ENCODE peak calls at places on chromosomes 5 and 9, in eight cellular contexts. One of them, this sample, is unnamed.

GRCh38 chr5:143142596-143143435 is 260.7 kb downstream of the NR3C1 start:
- DNase-seq in fibroblast of lung: no peak
- DNase-seq in heart left ventricle: peak
- DNase-seq in naive thymus-derived CD4-positive, alpha-beta T cell: no peak
- DNase-seq in caudate nucleus: peak
- DNase-seq in aorta: peak
- DNase-seq in adrenal gland: no peak
- DNase-seq in PC-9: no peak
- DNase-seq in this sample: no peak

GRCh38 chr5:151684690-151685361 is 1.9 kb downstream of the SPARC start:
- DNase-seq in caudate nucleus: peak
- DNase-seq in aorta: no peak
- DNase-seq in PC-9: peak
- DNase-seq in naive thymus-derived CD4-positive, alpha-beta T cell: no peak
- DNase-seq in heart left ventricle: peak
- DNase-seq in fibroblast of lung: peak
- DNase-seq in adrenal gland: peak
- DNase-seq in this sample: no peak

GRCh38 chr5:177194278-177194677 is 60.7 kb downstream of the NSD1 start:
- DNase-seq in adrenal gland: peak
- DNase-seq in fibroblast of lung: peak
- DNase-seq in PC-9: peak
- DNase-seq in heart left ventricle: no peak
- DNase-seq in naive thymus-derived CD4-positive, alpha-beta T cell: no peak
- DNase-seq in caudate nucleus: peak
- DNase-seq in aorta: no peak
- DNase-seq in this sample: peak

GRCh38 chr9:78714591-78714990 is 417.7 kb downstream of the PSAT1 start:
- DNase-seq in PC-9: no peak
- DNase-seq in adrenal gland: no peak
- DNase-seq in naive thymus-derived CD4-positive, alpha-beta T cell: no peak
- DNase-seq in caudate nucleus: no peak
- DNase-seq in fibroblast of lung: no peak
- DNase-seq in heart left ventricle: no peak
- DNase-seq in aorta: no peak
- DNase-seq in this sample: no peak

GRCh38 chr5:64800926-64801325 is 32.2 kb downstream of the CWC27 start:
- DNase-seq in fibroblast of lung: no peak
- DNase-seq in caudate nucleus: no peak
- DNase-seq in heart left ventricle: no peak
- DNase-seq in adrenal gland: no peak
- DNase-seq in aorta: no peak
- DNase-seq in naive thymus-derived CD4-positive, alpha-beta T cell: no peak
- DNase-seq in PC-9: no peak
- DNase-seq in this sample: no peak

GRCh38 chr9:76773051-76773450 is 8.8 kb downstream of the PCA3 start:
- DNase-seq in caudate nucleus: no peak
- DNase-seq in adrenal gland: no peak
- DNase-seq in PC-9: no peak
- DNase-seq in fibroblast of lung: peak
- DNase-seq in heart left ventricle: no peak
- DNase-seq in naive thymus-derived CD4-positive, alpha-beta T cell: no peak
- DNase-seq in aorta: no peak
- DNase-seq in this sample: no peak

GRCh38 chr9:114799441-114799840 is 6.4 kb downstream of the TNFSF15 start:
- DNase-seq in PC-9: peak
- DNase-seq in adrenal gland: no peak
- DNase-seq in fibroblast of lung: no peak
- DNase-seq in caudate nucleus: no peak
- DNase-seq in heart left ventricle: no peak
- DNase-seq in aorta: no peak
- DNase-seq in naive thymus-derived CD4-positive, alpha-beta T cell: no peak
- DNase-seq in this sample: peak

GRCh38 chr9:7979591-7979990 is 180.0 kb upstream of the DMAC1 start:
- DNase-seq in caudate nucleus: no peak
- DNase-seq in naive thymus-derived CD4-positive, alpha-beta T cell: no peak
- DNase-seq in fibroblast of lung: no peak
- DNase-seq in adrenal gland: no peak
- DNase-seq in PC-9: no peak
- DNase-seq in aorta: no peak
- DNase-seq in heart left ventricle: no peak
- DNase-seq in this sample: no peak

GRCh38 chr5:142697356-142697807 is 11.5 kb upstream of the FGF1 start:
- DNase-seq in naive thymus-derived CD4-positive, alpha-beta T cell: no peak
- DNase-seq in fibroblast of lung: peak
- DNase-seq in caudate nucleus: peak
- DNase-seq in heart left ventricle: peak
- DNase-seq in PC-9: no peak
- DNase-seq in aorta: peak
- DNase-seq in adrenal gland: no peak
- DNase-seq in this sample: no peak

GRCh38 chr5:151620463-151620844 is 29.3 kb upstream of the FAT2 start:
- DNase-seq in naive thymus-derived CD4-positive, alpha-beta T cell: no peak
- DNase-seq in caudate nucleus: no peak
- DNase-seq in aorta: no peak
- DNase-seq in PC-9: no peak
- DNase-seq in heart left ventricle: no peak
- DNase-seq in fibroblast of lung: no peak
- DNase-seq in adrenal gland: no peak
- DNase-seq in this sample: no peak

GRCh38 chr5:113204525-113205161 is 228.0 kb downstream of the DCP2 start:
- DNase-seq in caudate nucleus: peak
- DNase-seq in aorta: no peak
- DNase-seq in PC-9: peak
- DNase-seq in fibroblast of lung: peak
- DNase-seq in heart left ventricle: peak
- DNase-seq in adrenal gland: peak
- DNase-seq in naive thymus-derived CD4-positive, alpha-beta T cell: no peak
- DNase-seq in this sample: no peak
- H3K27ac ChIP-seq in caudate nucleus: no peak
- H3K27ac ChIP-seq in aorta: no peak
- H3K27ac ChIP-seq in PC-9: peak
- H3K27ac ChIP-seq in fibroblast of lung: no peak
- H3K27ac ChIP-seq in heart left ventricle: no peak
- H3K27ac ChIP-seq in adrenal gland: no peak
- H3K27ac ChIP-seq in naive thymus-derived CD4-positive, alpha-beta T cell: no peak
- H3K27ac ChIP-seq in this sample: no peak

DNA sequence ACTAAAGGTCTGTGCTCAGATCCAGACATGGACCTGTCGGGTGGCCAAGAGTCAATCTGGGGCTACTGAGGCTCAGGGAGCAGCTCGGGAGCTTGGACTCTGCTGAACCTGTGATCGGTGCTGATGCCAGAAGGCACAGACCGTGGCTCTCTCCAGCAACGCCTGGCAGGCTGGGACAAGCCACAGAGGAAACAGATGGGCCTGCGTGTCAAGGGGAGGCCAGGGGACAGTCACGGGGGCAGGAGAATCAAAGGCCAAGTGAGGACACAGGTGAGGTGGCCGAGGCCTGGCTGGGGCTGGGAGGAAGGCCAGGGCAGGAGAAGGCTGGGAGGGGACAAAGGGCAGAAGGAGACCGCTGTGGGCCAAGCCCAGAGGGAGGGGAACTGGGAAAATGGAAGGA is 43.4 kb downstream of the EPB41L4B start:
- DNase-seq in naive thymus-derived CD4-positive, alpha-beta T cell: no peak
- DNase-seq in PC-9: no peak
- DNase-seq in aorta: no peak
- DNase-seq in fibroblast of lung: no peak
- DNase-seq in adrenal gland: no peak
- DNase-seq in caudate nucleus: no peak
- DNase-seq in heart left ventricle: no peak
- DNase-seq in this sample: peak
- H3K27ac ChIP-seq in naive thymus-derived CD4-positive, alpha-beta T cell: no peak
- H3K27ac ChIP-seq in PC-9: no peak
- H3K27ac ChIP-seq in aorta: no peak
- H3K27ac ChIP-seq in fibroblast of lung: no peak
- H3K27ac ChIP-seq in adrenal gland: no peak
- H3K27ac ChIP-seq in caudate nucleus: no peak
- H3K27ac ChIP-seq in heart left ventricle: no peak
- H3K27ac ChIP-seq in this sample: no peak

DNA sequence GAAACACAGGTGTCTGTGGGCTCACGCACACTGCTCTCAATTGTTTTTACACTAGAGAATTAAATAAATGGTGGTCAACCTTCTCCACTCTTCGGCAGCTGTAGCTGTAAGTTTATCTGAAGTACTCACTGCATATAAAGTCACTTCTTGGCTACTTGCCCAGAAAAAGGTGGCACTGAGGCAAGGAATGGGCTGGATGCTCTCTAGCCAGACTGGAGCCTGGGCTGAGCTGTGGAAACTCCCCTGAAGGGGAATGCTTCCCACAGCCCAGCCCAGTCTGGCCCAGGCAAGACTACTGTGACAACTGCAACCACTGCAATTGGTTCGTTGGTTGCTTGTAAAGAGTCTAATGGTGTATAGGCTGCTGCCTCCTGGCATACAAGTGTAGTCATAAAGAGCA is 4.5 kb downstream of the LEAP2 start:
- DNase-seq in fibroblast of lung: peak
- DNase-seq in aorta: no peak
- DNase-seq in caudate nucleus: no peak
- DNase-seq in adrenal gland: no peak
- DNase-seq in PC-9: no peak
- DNase-seq in naive thymus-derived CD4-positive, alpha-beta T cell: no peak
- DNase-seq in heart left ventricle: peak
- DNase-seq in this sample: peak
- H3K27ac ChIP-seq in fibroblast of lung: no peak
- H3K27ac ChIP-seq in aorta: no peak
- H3K27ac ChIP-seq in caudate nucleus: peak
- H3K27ac ChIP-seq in adrenal gland: no peak
- H3K27ac ChIP-seq in PC-9: no peak
- H3K27ac ChIP-seq in naive thymus-derived CD4-positive, alpha-beta T cell: no peak
- H3K27ac ChIP-seq in heart left ventricle: no peak
- H3K27ac ChIP-seq in this sample: no peak

DNA sequence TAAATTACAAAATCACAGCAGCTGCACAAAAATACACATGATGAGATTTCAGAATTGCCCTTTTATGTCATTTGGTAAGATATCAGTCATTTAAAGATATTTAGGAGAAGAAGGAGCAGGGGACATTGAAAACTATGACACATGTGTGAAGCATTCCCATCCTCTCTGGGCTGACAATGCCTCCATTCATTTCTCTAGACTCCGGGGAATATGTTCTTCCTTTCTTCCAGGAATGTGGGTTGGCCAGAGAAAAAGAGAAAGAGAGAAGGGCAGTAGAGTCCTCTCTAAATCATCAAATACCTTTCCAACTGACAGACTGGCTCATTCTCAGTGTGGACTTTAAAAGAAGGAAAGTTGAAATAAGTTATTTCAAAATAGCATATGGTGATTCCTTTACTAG is 205.6 kb upstream of the ADAMTSL1 start:
- DNase-seq in aorta: no peak
- DNase-seq in fibroblast of lung: peak
- DNase-seq in heart left ventricle: no peak
- DNase-seq in naive thymus-derived CD4-positive, alpha-beta T cell: no peak
- DNase-seq in adrenal gland: no peak
- DNase-seq in PC-9: no peak
- DNase-seq in caudate nucleus: no peak
- DNase-seq in this sample: no peak
- H3K27ac ChIP-seq in aorta: no peak
- H3K27ac ChIP-seq in fibroblast of lung: no peak
- H3K27ac ChIP-seq in heart left ventricle: no peak
- H3K27ac ChIP-seq in naive thymus-derived CD4-positive, alpha-beta T cell: no peak
- H3K27ac ChIP-seq in adrenal gland: no peak
- H3K27ac ChIP-seq in PC-9: peak
- H3K27ac ChIP-seq in caudate nucleus: no peak
- H3K27ac ChIP-seq in this sample: no peak

DNA sequence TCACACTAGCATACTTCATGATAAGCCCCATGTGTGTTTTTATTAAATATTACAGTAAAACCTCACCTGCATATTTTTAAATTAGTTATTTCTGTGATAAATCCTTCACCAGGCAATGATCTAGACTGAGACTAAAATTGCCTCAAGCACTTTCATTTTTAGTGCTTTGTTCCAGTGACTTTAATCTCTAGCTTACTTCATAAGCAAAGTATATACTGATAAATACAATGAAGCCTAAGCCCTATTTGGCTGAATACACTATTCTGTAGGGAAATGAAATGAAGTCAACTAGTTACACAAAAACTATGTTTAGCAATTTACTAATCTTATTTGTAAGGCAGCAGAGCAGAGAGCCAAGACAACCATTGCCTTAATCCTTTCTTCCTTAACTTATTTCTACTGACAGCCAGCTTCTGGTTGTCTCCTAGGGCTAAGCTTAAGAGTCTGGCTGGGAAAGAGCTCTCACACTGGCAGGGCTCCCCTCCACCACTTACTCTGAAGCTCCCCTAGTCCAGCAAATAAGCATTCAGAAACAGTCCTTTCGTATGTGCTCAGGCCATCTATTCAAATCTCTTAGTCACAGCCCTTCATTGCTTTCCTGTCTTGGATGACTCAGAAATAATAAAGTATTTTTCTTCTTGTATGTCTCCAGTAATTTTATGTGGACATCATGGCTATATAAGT is 31.4 kb upstream of the MTAP start:
- DNase-seq in fibroblast of lung: peak
- DNase-seq in caudate nucleus: no peak
- DNase-seq in heart left ventricle: no peak
- DNase-seq in adrenal gland: no peak
- DNase-seq in PC-9: no peak
- DNase-seq in naive thymus-derived CD4-positive, alpha-beta T cell: no peak
- DNase-seq in aorta: no peak
- DNase-seq in this sample: no peak
- H3K27ac ChIP-seq in fibroblast of lung: peak
- H3K27ac ChIP-seq in caudate nucleus: no peak
- H3K27ac ChIP-seq in heart left ventricle: no peak
- H3K27ac ChIP-seq in adrenal gland: no peak
- H3K27ac ChIP-seq in PC-9: peak
- H3K27ac ChIP-seq in naive thymus-derived CD4-positive, alpha-beta T cell: no peak
- H3K27ac ChIP-seq in aorta: no peak
- H3K27ac ChIP-seq in this sample: no peak

DNA sequence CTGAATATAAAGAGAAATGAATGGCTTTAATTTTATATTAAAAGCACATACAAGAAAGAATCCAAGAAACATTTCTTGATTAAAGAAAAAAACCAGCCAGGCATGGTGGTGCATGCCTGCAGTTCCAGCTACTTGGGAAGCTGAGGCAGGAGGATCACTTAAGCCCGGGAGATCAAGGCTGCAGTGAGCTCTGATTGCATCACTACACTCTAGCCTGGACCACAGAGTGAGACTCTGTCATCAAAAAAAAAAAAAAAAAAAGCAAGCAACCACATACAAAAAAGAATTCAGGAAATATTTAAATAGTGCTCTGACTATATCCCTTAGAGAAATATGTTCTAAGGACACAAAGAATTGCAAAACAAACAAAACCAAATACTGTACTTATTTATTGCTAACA is 2.5 kb upstream of the PLAC8L1 start:
- DNase-seq in adrenal gland: no peak
- DNase-seq in fibroblast of lung: peak
- DNase-seq in heart left ventricle: no peak
- DNase-seq in naive thymus-derived CD4-positive, alpha-beta T cell: no peak
- DNase-seq in PC-9: no peak
- DNase-seq in caudate nucleus: no peak
- DNase-seq in aorta: no peak
- DNase-seq in this sample: no peak
- H3K27ac ChIP-seq in adrenal gland: no peak
- H3K27ac ChIP-seq in fibroblast of lung: no peak
- H3K27ac ChIP-seq in heart left ventricle: no peak
- H3K27ac ChIP-seq in naive thymus-derived CD4-positive, alpha-beta T cell: no peak
- H3K27ac ChIP-seq in PC-9: no peak
- H3K27ac ChIP-seq in caudate nucleus: no peak
- H3K27ac ChIP-seq in aorta: no peak
- H3K27ac ChIP-seq in this sample: no peak